ENCODE peak calls at places on chromosomes 6 and 20, in six cellular contexts. One of them, this sample, is unnamed.

GRCh38 chr20:53890434-53891305 is 179.7 kb downstream of the BCAS1 start:
- DNase-seq in NCI-H2081: no peak
- DNase-seq in activated CD4-positive, alpha-beta T cell treated with anti-CD3 and anti-CD28 coated beads for 4 hours: no peak
- DNase-seq in H1: no peak
- DNase-seq in NCI-H1105 treated with DMSO at 0.1 percent for 48 hours: no peak
- DNase-seq in GM10248: no peak
- DNase-seq in this sample: no peak

GRCh38 chr20:10219993-10220750 is 1.5 kb downstream of the SNAP25 start:
- DNase-seq in H1: no peak
- DNase-seq in activated CD4-positive, alpha-beta T cell treated with anti-CD3 and anti-CD28 coated beads for 4 hours: no peak
- DNase-seq in GM10248: no peak
- DNase-seq in NCI-H1105 treated with DMSO at 0.1 percent for 48 hours: no peak
- DNase-seq in NCI-H2081: no peak
- DNase-seq in this sample: no peak

GRCh38 chr20:5657190-5657872 is 92.9 kb upstream of the SHLD1 start:
- DNase-seq in H1: no peak
- DNase-seq in NCI-H1105 treated with DMSO at 0.1 percent for 48 hours: no peak
- DNase-seq in NCI-H2081: no peak
- DNase-seq in activated CD4-positive, alpha-beta T cell treated with anti-CD3 and anti-CD28 coated beads for 4 hours: no peak
- DNase-seq in GM10248: no peak
- DNase-seq in this sample: no peak

GRCh38 chr20:56171087-56172012 is 77.2 kb upstream of the MC3R start:
- DNase-seq in NCI-H1105 treated with DMSO at 0.1 percent for 48 hours: no peak
- DNase-seq in H1: no peak
- DNase-seq in activated CD4-positive, alpha-beta T cell treated with anti-CD3 and anti-CD28 coated beads for 4 hours: no peak
- DNase-seq in NCI-H2081: no peak
- DNase-seq in GM10248: no peak
- DNase-seq in this sample: no peak

GRCh38 chr6:91731939-91732338 is 1145.1 kb upstream of the MAP3K7 start:
- DNase-seq in NCI-H1105 treated with DMSO at 0.1 percent for 48 hours: no peak
- DNase-seq in H1: no peak
- DNase-seq in NCI-H2081: no peak
- DNase-seq in GM10248: no peak
- DNase-seq in activated CD4-positive, alpha-beta T cell treated with anti-CD3 and anti-CD28 coated beads for 4 hours: no peak
- DNase-seq in this sample: no peak

GRCh38 chr20:47727909-47728361 is 57.3 kb downstream of the SULF2 start:
- DNase-seq in NCI-H1105 treated with DMSO at 0.1 percent for 48 hours: no peak
- DNase-seq in NCI-H2081: no peak
- DNase-seq in H1: no peak
- DNase-seq in activated CD4-positive, alpha-beta T cell treated with anti-CD3 and anti-CD28 coated beads for 4 hours: no peak
- DNase-seq in GM10248: no peak
- DNase-seq in this sample: no peak

GRCh38 chr6:42402184-42402583 is 49.5 kb downstream of the TRERF1 start:
- DNase-seq in H1: no peak
- DNase-seq in GM10248: peak; percentile 57
- DNase-seq in NCI-H1105 treated with DMSO at 0.1 percent for 48 hours: no peak
- DNase-seq in NCI-H2081: no peak
- DNase-seq in activated CD4-positive, alpha-beta T cell treated with anti-CD3 and anti-CD28 coated beads for 4 hours: peak; percentile 51
- DNase-seq in this sample: no peak

GRCh38 chr6:35710241-35710847 is 21.6 kb upstream of the FKBP5 start:
- DNase-seq in H1: no peak
- DNase-seq in NCI-H1105 treated with DMSO at 0.1 percent for 48 hours: no peak
- DNase-seq in activated CD4-positive, alpha-beta T cell treated with anti-CD3 and anti-CD28 coated beads for 4 hours: no peak
- DNase-seq in GM10248: no peak
- DNase-seq in NCI-H2081: no peak
- DNase-seq in this sample: no peak

GRCh38 chr6:23980965-23981364 is 145.1 kb upstream of the NRSN1 start:
- DNase-seq in activated CD4-positive, alpha-beta T cell treated with anti-CD3 and anti-CD28 coated beads for 4 hours: no peak
- DNase-seq in NCI-H1105 treated with DMSO at 0.1 percent for 48 hours: no peak
- DNase-seq in GM10248: no peak
- DNase-seq in NCI-H2081: no peak
- DNase-seq in H1: no peak
- DNase-seq in this sample: no peak

GRCh38 chr6:26309731-26310142 is 55.3 kb upstream of the BTN3A2 start:
- DNase-seq in H1: no peak
- DNase-seq in GM10248: no peak
- DNase-seq in activated CD4-positive, alpha-beta T cell treated with anti-CD3 and anti-CD28 coated beads for 4 hours: no peak
- DNase-seq in NCI-H1105 treated with DMSO at 0.1 percent for 48 hours: no peak
- DNase-seq in NCI-H2081: no peak
- DNase-seq in this sample: no peak

GRCh38 chr6:3471711-3472110 is 14.9 kb upstream of the SLC22A23 start:
- DNase-seq in activated CD4-positive, alpha-beta T cell treated with anti-CD3 and anti-CD28 coated beads for 4 hours: no peak
- DNase-seq in H1: no peak
- DNase-seq in GM10248: no peak
- DNase-seq in NCI-H2081: no peak
- DNase-seq in NCI-H1105 treated with DMSO at 0.1 percent for 48 hours: peak; percentile 52
- DNase-seq in this sample: no peak

GRCh38 chr6:170074435-170074834 is 216.4 kb downstream of the DLL1 start:
- DNase-seq in activated CD4-positive, alpha-beta T cell treated with anti-CD3 and anti-CD28 coated beads for 4 hours: no peak
- DNase-seq in GM10248: no peak
- DNase-seq in NCI-H2081: no peak
- DNase-seq in NCI-H1105 treated with DMSO at 0.1 percent for 48 hours: no peak
- DNase-seq in H1: no peak
- DNase-seq in this sample: no peak

GRCh38 chr6:14984454-14984853 is 261.4 kb upstream of the JARID2 start:
- DNase-seq in activated CD4-positive, alpha-beta T cell treated with anti-CD3 and anti-CD28 coated beads for 4 hours: no peak
- DNase-seq in GM10248: no peak
- DNase-seq in H1: no peak
- DNase-seq in NCI-H2081: no peak
- DNase-seq in NCI-H1105 treated with DMSO at 0.1 percent for 48 hours: no peak
- DNase-seq in this sample: no peak

GRCh38 chr6:122652431-122652830 is 42.2 kb downstream of the PKIB start:
- DNase-seq in GM10248: no peak
- DNase-seq in H1: no peak
- DNase-seq in NCI-H2081: no peak
- DNase-seq in NCI-H1105 treated with DMSO at 0.1 percent for 48 hours: no peak
- DNase-seq in activated CD4-positive, alpha-beta T cell treated with anti-CD3 and anti-CD28 coated beads for 4 hours: no peak
- DNase-seq in this sample: no peak

GRCh38 chr6:159184559-159184958 is 15.4 kb downstream of the FNDC1 start:
- DNase-seq in NCI-H1105 treated with DMSO at 0.1 percent for 48 hours: no peak
- DNase-seq in NCI-H2081: no peak
- DNase-seq in activated CD4-positive, alpha-beta T cell treated with anti-CD3 and anti-CD28 coated beads for 4 hours: no peak
- DNase-seq in H1: no peak
- DNase-seq in GM10248: no peak
- DNase-seq in this sample: no peak

GRCh38 chr6:87742106-87742505 is 40.1 kb upstream of the AKIRIN2 start:
- DNase-seq in NCI-H1105 treated with DMSO at 0.1 percent for 48 hours: no peak
- DNase-seq in H1: no peak
- DNase-seq in NCI-H2081: no peak
- DNase-seq in GM10248: no peak
- DNase-seq in activated CD4-positive, alpha-beta T cell treated with anti-CD3 and anti-CD28 coated beads for 4 hours: peak; percentile 5
- DNase-seq in this sample: no peak

GRCh38 chr20:51894201-51894600 is 91.9 kb upstream of the SALL4 start:
- DNase-seq in NCI-H1105 treated with DMSO at 0.1 percent for 48 hours: no peak
- DNase-seq in NCI-H2081: no peak
- DNase-seq in GM10248: no peak
- DNase-seq in activated CD4-positive, alpha-beta T cell treated with anti-CD3 and anti-CD28 coated beads for 4 hours: no peak
- DNase-seq in H1: no peak
- DNase-seq in this sample: no peak